ENCODE peak calls at places on chromosomes 13 and 19, in seven cellular contexts. One of them, this sample, is unnamed.

GRCh38 chr19:33647146-33647545 is 25.4 kb downstream of the CHST8 start:
- DNase-seq in CD4-positive, alpha-beta T cell: no peak
- DNase-seq in AG09319: no peak
- DNase-seq in GM20000: no peak
- DNase-seq in H9: no peak
- DNase-seq in mucosa of descending colon: no peak
- DNase-seq in NB4: no peak
- DNase-seq in this sample: no peak

GRCh38 chr13:67033170-67033569 is 197.0 kb downstream of the PCDH9 start:
- DNase-seq in CD4-positive, alpha-beta T cell: no peak
- DNase-seq in AG09319: no peak
- DNase-seq in GM20000: no peak
- DNase-seq in H9: no peak
- DNase-seq in mucosa of descending colon: no peak
- DNase-seq in NB4: no peak
- DNase-seq in this sample: no peak

GRCh38 chr13:97296740-97297139 is 74.6 kb downstream of the MBNL2 start:
- DNase-seq in CD4-positive, alpha-beta T cell: no peak
- DNase-seq in AG09319: no peak
- DNase-seq in GM20000: no peak
- DNase-seq in H9: no peak
- DNase-seq in mucosa of descending colon: no peak
- DNase-seq in NB4: no peak
- DNase-seq in this sample: no peak

GRCh38 chr19:16252459-16253205 is 54.9 kb downstream of the AP1M1 start:
- DNase-seq in CD4-positive, alpha-beta T cell: no peak
- DNase-seq in AG09319: no peak
- DNase-seq in GM20000: no peak
- DNase-seq in H9: no peak
- DNase-seq in mucosa of descending colon: peak; percentile 33
- DNase-seq in NB4: peak; percentile 27
- DNase-seq in this sample: no peak

GRCh38 chr13:83297591-83298305 is 584.5 kb downstream of the SLITRK1 start:
- DNase-seq in CD4-positive, alpha-beta T cell: no peak
- DNase-seq in AG09319: no peak
- DNase-seq in GM20000: no peak
- DNase-seq in H9: no peak
- DNase-seq in mucosa of descending colon: no peak
- DNase-seq in NB4: no peak
- DNase-seq in this sample: no peak

GRCh38 chr13:52750713-52751112 is 11.1 kb upstream of the CNMD start:
- DNase-seq in CD4-positive, alpha-beta T cell: no peak
- DNase-seq in AG09319: no peak
- DNase-seq in GM20000: no peak
- DNase-seq in H9: no peak
- DNase-seq in mucosa of descending colon: no peak
- DNase-seq in NB4: no peak
- DNase-seq in this sample: no peak

GRCh38 chr13:98768522-98768921 is 16.1 kb upstream of the SLC15A1 start:
- DNase-seq in CD4-positive, alpha-beta T cell: no peak
- DNase-seq in AG09319: no peak
- DNase-seq in GM20000: no peak
- DNase-seq in H9: no peak
- DNase-seq in mucosa of descending colon: no peak
- DNase-seq in NB4: peak; percentile 36
- DNase-seq in this sample: no peak

GRCh38 chr19:33535176-33535575 is 13.6 kb upstream of the PEPD start:
- DNase-seq in CD4-positive, alpha-beta T cell: no peak
- DNase-seq in AG09319: no peak
- DNase-seq in GM20000: no peak
- DNase-seq in H9: no peak
- DNase-seq in mucosa of descending colon: no peak
- DNase-seq in NB4: no peak
- DNase-seq in this sample: no peak

GRCh38 chr13:109986851-109987250 is 200.5 kb upstream of the IRS2 start:
- DNase-seq in CD4-positive, alpha-beta T cell: no peak
- DNase-seq in AG09319: no peak
- DNase-seq in GM20000: no peak
- DNase-seq in H9: no peak
- DNase-seq in mucosa of descending colon: no peak
- DNase-seq in NB4: no peak
- DNase-seq in this sample: no peak

GRCh38 chr19:39515551-39516191 is 732 bp downstream of the SELENOV start:
- DNase-seq in CD4-positive, alpha-beta T cell: no peak
- DNase-seq in AG09319: no peak
- DNase-seq in GM20000: no peak
- DNase-seq in H9: no peak
- DNase-seq in mucosa of descending colon: no peak
- DNase-seq in NB4: no peak
- DNase-seq in this sample: no peak

GRCh38 chr19:55069137-55069858 is 6.3 kb upstream of the RDH13 start:
- DNase-seq in CD4-positive, alpha-beta T cell: no peak
- DNase-seq in AG09319: no peak
- DNase-seq in GM20000: peak; percentile 60
- DNase-seq in H9: peak; percentile 86
- DNase-seq in mucosa of descending colon: peak; percentile 81
- DNase-seq in NB4: peak; percentile 17
- DNase-seq in this sample: no peak

GRCh38 chr13:106533940-106534843 is 1.3 kb downstream of the EFNB2 start:
- DNase-seq in CD4-positive, alpha-beta T cell: no peak
- DNase-seq in AG09319: no peak
- DNase-seq in GM20000: peak; percentile 38
- DNase-seq in H9: no peak
- DNase-seq in mucosa of descending colon: peak; percentile 63
- DNase-seq in NB4: no peak
- DNase-seq in this sample: no peak

GRCh38 chr13:100363351-100363750 is 225.2 kb downstream of the GGACT start:
- DNase-seq in CD4-positive, alpha-beta T cell: no peak
- DNase-seq in AG09319: no peak
- DNase-seq in GM20000: no peak
- DNase-seq in H9: no peak
- DNase-seq in mucosa of descending colon: no peak
- DNase-seq in NB4: no peak
- DNase-seq in this sample: no peak

GRCh38 chr13:66578305-66578704 is 651.8 kb downstream of the PCDH9 start:
- DNase-seq in CD4-positive, alpha-beta T cell: no peak
- DNase-seq in AG09319: no peak
- DNase-seq in GM20000: no peak
- DNase-seq in H9: no peak
- DNase-seq in mucosa of descending colon: no peak
- DNase-seq in NB4: no peak
- DNase-seq in this sample: no peak

GRCh38 chr19:55147408-55148251 is 1.4 kb downstream of the TNNT1 start:
- DNase-seq in CD4-positive, alpha-beta T cell: no peak
- DNase-seq in AG09319: no peak
- DNase-seq in GM20000: no peak
- DNase-seq in H9: peak; percentile 61
- DNase-seq in mucosa of descending colon: no peak
- DNase-seq in NB4: no peak
- DNase-seq in this sample: no peak

GRCh38 chr19:18807861-18808331 is 16.8 kb upstream of the COMP start:
- DNase-seq in CD4-positive, alpha-beta T cell: no peak
- DNase-seq in AG09319: no peak
- DNase-seq in GM20000: no peak
- DNase-seq in H9: no peak
- DNase-seq in mucosa of descending colon: no peak
- DNase-seq in NB4: no peak
- DNase-seq in this sample: no peak

GRCh38 chr19:20472854-20473253 is 92.7 kb downstream of the ZNF737 start:
- DNase-seq in CD4-positive, alpha-beta T cell: no peak
- DNase-seq in AG09319: no peak
- DNase-seq in GM20000: no peak
- DNase-seq in H9: no peak
- DNase-seq in mucosa of descending colon: no peak
- DNase-seq in NB4: no peak
- DNase-seq in this sample: no peak

GRCh38 chr13:41199061-41199460 is 4.7 kb upstream of the KBTBD7 start:
- DNase-seq in CD4-positive, alpha-beta T cell: no peak
- DNase-seq in AG09319: no peak
- DNase-seq in GM20000: no peak
- DNase-seq in H9: no peak
- DNase-seq in mucosa of descending colon: no peak
- DNase-seq in NB4: no peak
- DNase-seq in this sample: no peak

GRCh38 chr13:41196011-41196410 is 1.6 kb upstream of the KBTBD7 start:
- DNase-seq in CD4-positive, alpha-beta T cell: no peak
- DNase-seq in AG09319: no peak
- DNase-seq in GM20000: no peak
- DNase-seq in H9: no peak
- DNase-seq in mucosa of descending colon: no peak
- DNase-seq in NB4: no peak
- DNase-seq in this sample: no peak

GRCh38 chr13:41193919-41194824 is at the start of gene KBTBD7:
- DNase-seq in CD4-positive, alpha-beta T cell: peak; percentile 80
- DNase-seq in AG09319: peak; percentile 92
- DNase-seq in GM20000: peak; percentile 85
- DNase-seq in H9: peak; percentile 97
- DNase-seq in mucosa of descending colon: peak; percentile 91
- DNase-seq in NB4: peak; percentile 99
- DNase-seq in this sample: peak; percentile 47

GRCh38 chr13:41199526-41199925 is 5.2 kb upstream of the KBTBD7 start:
- DNase-seq in CD4-positive, alpha-beta T cell: no peak
- DNase-seq in AG09319: peak; percentile 81
- DNase-seq in GM20000: peak; percentile 34
- DNase-seq in H9: no peak
- DNase-seq in mucosa of descending colon: no peak
- DNase-seq in NB4: no peak
- DNase-seq in this sample: no peak

GRCh38 chr13:41196620-41197019 is 2.3 kb upstream of the KBTBD7 start:
- DNase-seq in CD4-positive, alpha-beta T cell: no peak
- DNase-seq in AG09319: no peak
- DNase-seq in GM20000: no peak
- DNase-seq in H9: no peak
- DNase-seq in mucosa of descending colon: peak; percentile 9
- DNase-seq in NB4: peak; percentile 48
- DNase-seq in this sample: no peak
- TF ChIP-seq CTCF in CD4-positive, alpha-beta T cell: peak; percentile 30
- TF ChIP-seq CTCF in AG09319: no peak
- TF ChIP-seq CTCF in GM20000: no peak
- TF ChIP-seq CTCF in H9: peak; percentile 57
- TF ChIP-seq CTCF in mucosa of descending colon: no peak
- TF ChIP-seq CTCF in NB4: peak; percentile 47
- TF ChIP-seq CTCF in this sample: peak; percentile 8

GRCh38 chr19:4589579-4590410 is 30.3 kb upstream of the SEMA6B start:
- DNase-seq in CD4-positive, alpha-beta T cell: no peak
- DNase-seq in AG09319: no peak
- DNase-seq in GM20000: peak; percentile 76
- DNase-seq in H9: no peak
- DNase-seq in mucosa of descending colon: peak; percentile 21
- DNase-seq in NB4: peak; percentile 48
- DNase-seq in this sample: no peak
- TF ChIP-seq CTCF in CD4-positive, alpha-beta T cell: no peak
- TF ChIP-seq CTCF in AG09319: peak; percentile 30
- TF ChIP-seq CTCF in GM20000: peak; percentile 31
- TF ChIP-seq CTCF in H9: peak; percentile 43
- TF ChIP-seq CTCF in mucosa of descending colon: no peak
- TF ChIP-seq CTCF in NB4: peak; percentile 54
- TF ChIP-seq CTCF in this sample: peak; percentile 21

GRCh38 chr19:12139309-12139708 is 841 bp downstream of the ZNF20 start:
- DNase-seq in CD4-positive, alpha-beta T cell: no peak
- DNase-seq in AG09319: no peak
- DNase-seq in GM20000: no peak
- DNase-seq in H9: no peak
- DNase-seq in mucosa of descending colon: no peak
- DNase-seq in NB4: no peak
- DNase-seq in this sample: no peak

GRCh38 chr19:12140545-12141404 is 625 bp upstream of the ZNF20 start:
- DNase-seq in CD4-positive, alpha-beta T cell: peak; percentile 80
- DNase-seq in AG09319: peak; percentile 55
- DNase-seq in GM20000: peak; percentile 82
- DNase-seq in H9: peak; percentile 87
- DNase-seq in mucosa of descending colon: peak; percentile 96
- DNase-seq in NB4: peak; percentile 89
- DNase-seq in this sample: peak; percentile 48

GRCh38 chr19:12139885-12140544 is at the start of gene ZNF20:
- DNase-seq in CD4-positive, alpha-beta T cell: peak; percentile 74
- DNase-seq in AG09319: peak; percentile 79
- DNase-seq in GM20000: peak; percentile 97
- DNase-seq in H9: peak; percentile 97
- DNase-seq in mucosa of descending colon: peak; percentile 99
- DNase-seq in NB4: peak; percentile 95
- DNase-seq in this sample: peak; percentile 87

GRCh38 chr19:12141405-12141736 is 1.2 kb upstream of the ZNF20 start:
- DNase-seq in CD4-positive, alpha-beta T cell: no peak
- DNase-seq in AG09319: no peak
- DNase-seq in GM20000: no peak
- DNase-seq in H9: no peak
- DNase-seq in mucosa of descending colon: no peak
- DNase-seq in NB4: no peak
- DNase-seq in this sample: no peak

DNA sequence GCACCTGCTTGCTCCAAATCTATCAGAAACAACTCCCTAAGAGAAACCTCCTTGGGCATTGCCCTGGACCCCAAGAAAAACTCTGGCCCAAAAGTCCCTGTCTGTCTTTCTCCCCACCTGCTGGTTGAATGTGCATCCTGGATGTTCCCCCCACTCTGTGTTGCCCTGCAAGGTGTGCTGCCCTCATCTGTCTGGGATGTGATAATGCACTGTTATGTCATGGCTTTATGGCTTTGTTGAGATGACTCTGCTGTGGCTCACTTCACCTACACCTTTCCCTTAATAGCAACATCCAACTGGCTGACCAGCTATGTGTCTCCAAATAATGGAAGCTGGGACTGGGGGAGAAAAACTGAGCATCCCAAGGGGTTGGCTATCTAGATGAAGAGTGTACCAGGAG is 2.6 kb downstream of the ZNF20 start:
- DNase-seq in CD4-positive, alpha-beta T cell: no peak
- DNase-seq in AG09319: no peak
- DNase-seq in GM20000: no peak
- DNase-seq in H9: peak; percentile 33
- DNase-seq in mucosa of descending colon: no peak
- DNase-seq in NB4: peak; percentile 61
- DNase-seq in this sample: no peak
- TF ChIP-seq CTCF in CD4-positive, alpha-beta T cell: peak; percentile 38
- TF ChIP-seq CTCF in AG09319: no peak
- TF ChIP-seq CTCF in GM20000: no peak
- TF ChIP-seq CTCF in H9: peak; percentile 67
- TF ChIP-seq CTCF in mucosa of descending colon: no peak
- TF ChIP-seq CTCF in NB4: peak; percentile 54
- TF ChIP-seq CTCF in this sample: peak; percentile 28

GRCh38 chr19:2454199-2454961 is 2.4 kb downstream of the LMNB2 start:
- DNase-seq in CD4-positive, alpha-beta T cell: no peak
- DNase-seq in AG09319: no peak
- DNase-seq in GM20000: no peak
- DNase-seq in H9: no peak
- DNase-seq in mucosa of descending colon: no peak
- DNase-seq in NB4: no peak
- DNase-seq in this sample: no peak

GRCh38 chr19:2453431-2454025 is 3.2 kb downstream of the LMNB2 start:
- DNase-seq in CD4-positive, alpha-beta T cell: no peak
- DNase-seq in AG09319: no peak
- DNase-seq in GM20000: no peak
- DNase-seq in H9: no peak
- DNase-seq in mucosa of descending colon: no peak
- DNase-seq in NB4: no peak
- DNase-seq in this sample: no peak

GRCh38 chr19:2449019-2449418 is 7.7 kb downstream of the LMNB2 start:
- DNase-seq in CD4-positive, alpha-beta T cell: no peak
- DNase-seq in AG09319: no peak
- DNase-seq in GM20000: no peak
- DNase-seq in H9: no peak
- DNase-seq in mucosa of descending colon: no peak
- DNase-seq in NB4: no peak
- DNase-seq in this sample: no peak

GRCh38 chr19:2451138-2451537 is 5.6 kb downstream of the LMNB2 start:
- DNase-seq in CD4-positive, alpha-beta T cell: no peak
- DNase-seq in AG09319: no peak
- DNase-seq in GM20000: no peak
- DNase-seq in H9: no peak
- DNase-seq in mucosa of descending colon: no peak
- DNase-seq in NB4: no peak
- DNase-seq in this sample: no peak

GRCh38 chr19:2451741-2452140 is 5.0 kb downstream of the LMNB2 start:
- DNase-seq in CD4-positive, alpha-beta T cell: no peak
- DNase-seq in AG09319: no peak
- DNase-seq in GM20000: no peak
- DNase-seq in H9: no peak
- DNase-seq in mucosa of descending colon: no peak
- DNase-seq in NB4: no peak
- DNase-seq in this sample: no peak
- TF ChIP-seq CTCF in CD4-positive, alpha-beta T cell: no peak
- TF ChIP-seq CTCF in AG09319: no peak
- TF ChIP-seq CTCF in GM20000: no peak
- TF ChIP-seq CTCF in H9: no peak
- TF ChIP-seq CTCF in mucosa of descending colon: no peak
- TF ChIP-seq CTCF in NB4: no peak
- TF ChIP-seq CTCF in this sample: no peak